ENCODE peak calls at places on chromosomes 12 and 14, in nine cellular contexts. E is CD4-positive, alpha-beta memory T cell; R is HCT116; Y is right cardiac atrium; F is SJCRH30; B is tibial nerve; H is mammary epithelial cell; S is lower lobe of right lung; U is lung. V is an unnamed sample.

GRCh38 chr12:52951640-52952039 is 2.7 kb downstream of the KRT18 start:
- DNase-seq in F (no peak), H (no peak), Y (no peak), S (no peak), E (no peak), B (no peak), U (no peak), R (no peak), V (no peak)

GRCh38 chr12:104155711-104156555 is 17.9 kb upstream of the NFYB start:
- DNase-seq in B (no peak), F (no peak), R (no peak), Y (no peak), S (no peak), U (no peak), E (no peak), H (no peak), V (no peak)

GRCh38 chr12:105089817-105090216 is 5.6 kb upstream of the ALDH1L2 start:
- DNase-seq in R (no peak), E (no peak), H (no peak), S (no peak), B (no peak), Y (no peak), U (no peak), F (no peak), V (no peak)

GRCh38 chr14:51917186-51917585 is 56.8 kb downstream of the GNG2 start:
- DNase-seq in E (no peak), F (no peak), B (no peak), S (no peak), Y (peak; percentile 11), R (no peak), U (no peak), H (no peak), V (no peak)

GRCh38 chr12:90061834-90062233 is 353.2 kb upstream of the ATP2B1 start:
- DNase-seq in E (no peak), S (no peak), F (no peak), Y (no peak), B (no peak), R (no peak), U (no peak), H (no peak), V (no peak)

GRCh38 chr14:63249112-63249511 is 44.9 kb downstream of the RHOJ start:
- DNase-seq in U (no peak), S (no peak), R (no peak), B (no peak), F (no peak), Y (no peak), E (no peak), H (no peak), V (no peak)

GRCh38 chr14:96486705-96487104 is 15.5 kb upstream of the PAPOLA start:
- DNase-seq in E (no peak), F (no peak), H (no peak), R (no peak), S (no peak), U (no peak), B (no peak), Y (no peak), V (no peak)

GRCh38 chr12:121466800-121467637 is 67.1 kb downstream of the RNF34 start:
- DNase-seq in H (peak; percentile 86), E (peak; percentile 85), U (peak; percentile 88), F (peak; percentile 87), Y (peak; percentile 92), R (peak; percentile 69), S (peak; percentile 94), B (peak; percentile 75), V (peak; percentile 85)

DNA sequence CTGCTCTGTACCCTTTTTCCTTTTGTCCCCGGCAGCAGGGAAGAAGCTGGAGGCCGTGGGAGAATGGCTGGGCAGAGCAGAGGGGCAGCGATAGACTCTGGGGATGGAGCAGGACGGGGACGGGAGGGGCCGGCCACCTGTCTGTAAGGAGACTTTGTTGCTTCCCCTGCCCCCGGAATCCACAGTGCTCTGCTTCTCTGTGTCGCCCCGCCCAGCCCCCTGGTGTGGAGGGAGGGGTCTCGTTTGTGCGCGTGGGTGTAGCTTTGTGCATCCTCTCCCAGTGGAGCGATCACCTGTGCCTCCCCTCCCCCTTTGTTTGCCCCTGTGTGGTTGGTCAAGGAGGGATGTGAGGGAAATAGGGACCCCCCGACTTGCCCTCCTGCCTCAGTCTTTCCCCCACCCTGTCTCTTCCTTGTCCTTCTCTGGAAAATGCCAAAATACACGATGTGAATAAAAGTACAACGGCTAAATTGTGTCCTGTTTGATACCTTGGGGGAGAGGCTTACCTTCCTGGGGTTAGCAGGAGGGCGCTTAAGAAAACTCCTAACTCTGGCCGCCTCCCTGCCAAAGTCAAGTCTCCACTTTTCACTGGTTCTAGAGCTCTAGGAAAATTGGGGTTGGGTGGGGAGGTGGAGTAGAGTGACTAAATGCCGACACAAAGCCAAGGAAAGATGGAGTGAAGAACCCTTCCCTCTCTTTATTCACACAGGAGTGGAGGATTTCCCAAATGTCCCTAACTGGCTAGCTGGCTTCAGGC is 990 bp upstream of the TPI1 start:
- DNase-seq in U (no peak), Y (peak; percentile 42), B (no peak), S (no peak), F (no peak), H (no peak), E (no peak), R (no peak), V (no peak)
- H3K27ac ChIP-seq in U (peak overlapping the region; percentile 91), Y (peak overlapping the region; percentile 88), B (peak overlapping the region; percentile 98), S (peak overlapping the region; percentile 98), F (no peak overlapping the region), H (no peak overlapping the region), E (peak overlapping the region; percentile 69), R (peak overlapping the region; percentile 52), V (peak overlapping the region; percentile 94)

DNA sequence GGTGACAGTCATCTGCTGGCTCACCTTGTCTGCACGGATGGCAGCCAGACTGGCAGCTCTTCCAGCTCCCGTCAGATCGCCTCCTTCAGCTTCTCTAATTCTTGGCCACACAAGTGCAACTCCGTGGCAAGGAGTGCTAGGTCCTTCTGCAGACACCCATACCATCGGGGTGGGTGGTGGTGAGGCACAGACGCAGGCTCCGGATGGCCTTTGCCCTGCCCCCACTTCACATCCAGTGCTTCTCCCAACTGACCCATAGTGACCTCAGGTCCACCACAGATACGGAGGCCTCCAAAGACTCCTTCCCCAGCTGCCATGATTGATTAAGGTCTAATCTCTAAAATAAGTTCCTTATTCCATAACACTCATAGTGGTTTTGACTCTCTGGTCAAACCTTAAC is 19.9 kb upstream of the CD27 start:
- DNase-seq in F (no peak), R (no peak), Y (no peak), H (no peak), S (no peak), E (no peak), B (no peak), U (no peak), V (no peak)
- H3K27ac ChIP-seq in F (no peak overlapping the region), R (no peak overlapping the region), Y (no peak overlapping the region), H (no peak overlapping the region), S (no peak overlapping the region), E (peak overlapping the region; percentile 18), B (no peak overlapping the region), U (no peak overlapping the region), V (no peak overlapping the region)

DNA sequence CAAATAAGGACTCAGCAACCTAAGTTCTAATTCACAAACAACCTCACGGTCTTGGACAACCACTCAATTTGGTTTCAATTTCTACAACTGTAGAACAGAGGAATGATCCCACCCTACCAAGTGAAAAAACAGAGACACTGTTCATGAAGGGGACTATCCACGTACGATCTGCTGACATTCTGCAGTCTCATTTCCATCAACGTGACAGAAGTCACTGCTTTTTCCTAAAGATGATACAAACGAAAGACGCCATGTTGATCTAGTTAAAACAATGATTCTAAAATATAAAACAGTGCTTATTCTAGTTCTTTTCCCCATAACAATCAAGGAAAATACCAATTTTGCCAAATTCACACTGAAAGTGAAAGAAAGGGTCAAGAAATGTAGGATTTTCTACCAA is 38.1 kb downstream of the CORO1C start:
- DNase-seq in H (no peak), R (no peak), B (no peak), Y (no peak), U (no peak), S (no peak), E (no peak), F (no peak), V (no peak)
- H3K27ac ChIP-seq in H (peak overlapping the region; percentile 99), R (no peak overlapping the region), B (peak overlapping the region; percentile 97), Y (peak overlapping the region; percentile 87), U (no peak overlapping the region), S (peak overlapping the region; percentile 86), E (no peak overlapping the region), F (no peak overlapping the region), V (peak overlapping the region; percentile 97)

DNA sequence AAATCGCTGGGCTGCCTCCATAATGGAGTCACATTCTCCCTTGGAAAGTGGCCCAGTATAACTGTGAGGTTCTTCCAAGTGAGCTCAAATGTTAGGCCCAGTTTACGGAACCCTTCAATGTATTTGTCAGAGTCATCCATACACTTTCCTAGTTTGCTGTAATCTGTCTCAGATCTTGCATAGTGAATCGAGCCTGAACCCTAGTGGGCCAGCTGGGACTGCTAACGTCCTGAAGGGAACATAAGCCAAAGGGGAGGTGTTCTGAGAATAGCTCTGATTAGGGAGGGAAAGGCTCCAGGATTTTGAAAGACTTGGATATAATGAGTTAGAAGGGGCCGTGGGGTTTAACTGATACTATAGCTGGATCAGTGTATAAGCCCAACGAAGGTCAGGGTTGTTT is 406.3 kb downstream of the SLC6A15 start:
- DNase-seq in S (no peak), U (no peak), Y (peak; percentile 20), B (no peak), E (no peak), F (no peak), R (no peak), H (no peak), V (no peak)
- H3K27ac ChIP-seq in S (no peak overlapping the region), U (no peak overlapping the region), Y (no peak overlapping the region), B (no peak overlapping the region), E (no peak overlapping the region), F (no peak overlapping the region), R (no peak overlapping the region), H (no peak overlapping the region), V (no peak overlapping the region)

V was measured in substantia nigra.